ENCODE peak calls at places on chromosomes 3 and 15, in five cellular contexts. Z is stimulated activated CD8-positive, alpha-beta memory T cell treated with anti-CD3 and anti-CD28 coated beads, Interleukin-15, amount 100 ng/mL, for 1 hour; U is T-cell; P is RPMI7951; J is uterus. X is an unnamed sample.

GRCh38 chr3:188950832-188951489 is 220.8 kb upstream of the TPRG1 start:
- DNase-seq in P (peak; percentile 90), U (no peak), Z (no peak), J (peak; percentile 92), X (peak; percentile 94)

GRCh38 chr15:70493787-70494514 is 269.4 kb downstream of the UACA start:
- DNase-seq in J (no peak), P (no peak), U (no peak), Z (no peak), X (no peak)

GRCh38 chr3:38482951-38483350 is 13.2 kb upstream of the EXOG start:
- DNase-seq in P (no peak), U (no peak), Z (no peak), J (no peak), X (no peak)

GRCh38 chr3:165476399-165477060 is 280.3 kb upstream of the SLITRK3 start:
- DNase-seq in J (no peak), P (no peak), Z (no peak), U (no peak), X (no peak)

GRCh38 chr15:77784361-77785292 is 151.9 kb upstream of the LINGO1 start:
- DNase-seq in P (peak; percentile 10), Z (no peak), U (no peak), J (no peak), X (no peak)

GRCh38 chr15:72796515-72797337 is 13.2 kb upstream of the ADPGK start:
- DNase-seq in U (peak; percentile 42), J (no peak), Z (no peak), P (peak; percentile 56), X (no peak)

GRCh38 chr3:45140392-45140791 is 5.8 kb downstream of the CDCP1 start:
- DNase-seq in Z (no peak), P (peak; percentile 85), U (no peak), J (no peak), X (no peak)

GRCh38 chr3:134340362-134340997 is 33.8 kb downstream of the AMOTL2 start:
- DNase-seq in U (no peak), J (no peak), Z (no peak), P (no peak), X (no peak)

GRCh38 chr3:116474356-116475200 is 29.3 kb upstream of the LSAMP start:
- DNase-seq in P (no peak), Z (no peak), U (no peak), J (no peak), X (no peak)

GRCh38 chr3:15976524-15976923 is 178.7 kb upstream of the ANKRD28 start:
- DNase-seq in U (no peak), P (no peak), Z (no peak), J (no peak), X (no peak)

GRCh38 chr3:122784436-122784835 is 9.2 kb downstream of the HSPBAP1 start:
- DNase-seq in P (no peak), U (no peak), Z (no peak), J (no peak), X (no peak)

GRCh38 chr15:31279221-31280036 is 47.2 kb upstream of the KLF13 start:
- DNase-seq in J (no peak), P (peak; percentile 48), Z (no peak), U (no peak), X (peak; percentile 39)

GRCh38 chr15:90557147-90557546 is 27.4 kb downstream of the CRTC3 start:
- DNase-seq in J (no peak), Z (no peak), P (no peak), U (no peak), X (no peak)

GRCh38 chr3:133192967-133193366 is 154.8 kb downstream of the TMEM108 start:
- DNase-seq in Z (no peak), J (no peak), P (no peak), U (no peak), X (no peak)

GRCh38 chr3:122689587-122689986 is 8.9 kb downstream of the PARP14 start:
- DNase-seq in J (no peak), U (no peak), P (peak; percentile 90), Z (no peak), X (no peak)

GRCh38 chr15:100054539-100054938 is 287.2 kb downstream of the ADAMTS17 start:
- DNase-seq in U (no peak), J (no peak), P (no peak), Z (no peak), X (no peak)

GRCh38 chr3:31064021-31064420 is 169.6 kb upstream of the GADL1 start:
- DNase-seq in P (peak; percentile 93), Z (no peak), J (no peak), U (no peak), X (no peak)

GRCh38 chr3:123113889-123114450 is 47.1 kb downstream of the PDIA5 start:
- DNase-seq in P (no peak), Z (no peak), U (no peak), J (no peak), X (no peak)

GRCh38 chr15:100769043-100769974 is 110.3 kb upstream of the ALDH1A3 start:
- DNase-seq in Z (no peak), U (no peak), J (no peak), P (no peak), X (no peak)

GRCh38 chr3:65905648-65906211 is 133.0 kb downstream of the MAGI1 start:
- DNase-seq in Z (no peak), J (no peak), P (no peak), U (no peak), X (no peak)

GRCh38 chr3:141386611-141387110 is 18.4 kb downstream of the ZBTB38 start:
- DNase-seq in U (no peak), J (no peak), Z (no peak), P (no peak), X (no peak)

X was measured in sigmoid colon.